ENCODE peak calls at places on chromosome 2, in four cellular contexts. One of them, this sample, is unnamed.

GRCh38 chr2:100683231-100683630 is 120.4 kb downstream of the PDCL3 start:
- DNase-seq in coronary artery: no peak
- DNase-seq in GM06990: no peak
- DNase-seq in uterus: no peak
- DNase-seq in this sample: no peak

GRCh38 chr2:156112323-156112722 is 220.2 kb downstream of the NR4A2 start:
- DNase-seq in coronary artery: no peak
- DNase-seq in GM06990: no peak
- DNase-seq in uterus: no peak
- DNase-seq in this sample: no peak

GRCh38 chr2:105873281-105873680 is 128.6 kb downstream of the NCK2 start:
- DNase-seq in coronary artery: no peak
- DNase-seq in GM06990: no peak
- DNase-seq in uterus: no peak
- DNase-seq in this sample: no peak

GRCh38 chr2:118177932-118178331 is 89.7 kb downstream of the INSIG2 start:
- DNase-seq in coronary artery: no peak
- DNase-seq in GM06990: no peak
- DNase-seq in uterus: no peak
- DNase-seq in this sample: no peak

GRCh38 chr2:98334439-98335078 is 11.7 kb upstream of the CNGA3 start:
- DNase-seq in coronary artery: no peak
- DNase-seq in GM06990: no peak
- DNase-seq in uterus: no peak
- DNase-seq in this sample: no peak

GRCh38 chr2:205053827-205054410 is 508.6 kb downstream of the PARD3B start:
- DNase-seq in coronary artery: no peak
- DNase-seq in GM06990: no peak
- DNase-seq in uterus: peak; percentile 19
- DNase-seq in this sample: no peak

GRCh38 chr2:197813093-197813787 is 8.8 kb downstream of the PLCL1 start:
- DNase-seq in coronary artery: no peak
- DNase-seq in GM06990: no peak
- DNase-seq in uterus: no peak
- DNase-seq in this sample: no peak

GRCh38 chr2:29597048-29597447 is 324.3 kb downstream of the ALK start:
- DNase-seq in coronary artery: no peak
- DNase-seq in GM06990: no peak
- DNase-seq in uterus: no peak
- DNase-seq in this sample: no peak

GRCh38 chr2:197599285-197599965 is 76.0 kb downstream of the RFTN2 start:
- DNase-seq in coronary artery: no peak
- DNase-seq in GM06990: peak; percentile 48
- DNase-seq in uterus: no peak
- DNase-seq in this sample: peak; percentile 61

GRCh38 chr2:28134262-28134812 is 243.8 kb downstream of the BABAM2 start:
- DNase-seq in coronary artery: no peak
- DNase-seq in GM06990: peak; percentile 3
- DNase-seq in uterus: peak; percentile 72
- DNase-seq in this sample: peak; percentile 9

GRCh38 chr2:230930149-230930780 is 5.2 kb upstream of the GPR55 start:
- DNase-seq in coronary artery: peak; percentile 19
- DNase-seq in GM06990: no peak
- DNase-seq in uterus: no peak
- DNase-seq in this sample: no peak

GRCh38 chr2:231711677-231712461 is 3.5 kb downstream of the PTMA start:
- DNase-seq in coronary artery: peak; percentile 67
- DNase-seq in GM06990: no peak
- DNase-seq in uterus: no peak
- DNase-seq in this sample: no peak

GRCh38 chr2:43078301-43078700 is 148.1 kb downstream of the ZFP36L2 start:
- DNase-seq in coronary artery: no peak
- DNase-seq in GM06990: no peak
- DNase-seq in uterus: no peak
- DNase-seq in this sample: no peak

GRCh38 chr2:196987654-196988364 is 61.3 kb upstream of the PGAP1 start:
- DNase-seq in coronary artery: no peak
- DNase-seq in GM06990: no peak
- DNase-seq in uterus: peak; percentile 57
- DNase-seq in this sample: peak; percentile 33

GRCh38 chr2:61356958-61357350 is 113.9 kb downstream of the USP34 start:
- DNase-seq in coronary artery: no peak
- DNase-seq in GM06990: no peak
- DNase-seq in uterus: no peak
- DNase-seq in this sample: no peak

GRCh38 chr2:44679584-44679983 is 261.9 kb upstream of the SIX3 start:
- DNase-seq in coronary artery: no peak
- DNase-seq in GM06990: no peak
- DNase-seq in uterus: no peak
- DNase-seq in this sample: no peak

GRCh38 chr2:186307871-186308270 is 178.2 kb upstream of the ZC3H15 start:
- DNase-seq in coronary artery: no peak
- DNase-seq in GM06990: no peak
- DNase-seq in uterus: no peak
- DNase-seq in this sample: no peak

GRCh38 chr2:142082363-142082762 is 48.5 kb downstream of the LRP1B start:
- DNase-seq in coronary artery: no peak
- DNase-seq in GM06990: no peak
- DNase-seq in uterus: no peak
- DNase-seq in this sample: no peak

DNA sequence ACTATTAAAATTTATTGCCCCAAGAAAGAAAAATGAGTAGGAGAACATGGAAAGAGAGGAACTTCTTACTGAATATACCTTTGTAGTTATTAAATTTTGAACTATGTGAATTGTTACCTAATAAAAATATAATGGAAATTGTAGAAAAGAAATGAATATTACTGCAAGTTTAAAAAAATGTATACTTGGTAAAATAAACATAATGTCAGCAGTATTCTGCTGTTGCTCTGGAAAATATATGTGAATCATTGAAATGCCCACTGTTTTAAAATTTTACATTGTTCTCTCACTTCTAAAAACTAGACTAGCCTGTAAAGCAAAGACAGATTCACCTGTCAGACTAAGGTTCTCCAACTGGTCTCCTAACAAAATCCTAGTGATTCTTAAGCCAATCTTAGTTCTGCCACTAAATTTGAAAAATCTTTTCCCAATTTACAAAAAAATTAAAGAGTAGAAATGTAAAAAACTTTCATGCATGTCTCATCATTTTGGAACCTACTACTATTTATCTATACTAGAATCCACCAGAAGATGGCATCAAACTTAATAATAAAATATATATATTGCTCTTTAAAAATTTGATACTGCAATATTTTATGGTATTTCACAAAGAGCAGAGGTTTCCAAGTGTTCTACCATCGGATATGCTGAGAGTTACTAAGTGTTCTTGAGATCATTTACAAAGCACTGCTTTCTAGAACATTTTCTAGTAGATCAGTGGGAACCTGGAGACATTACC is 22.3 kb upstream of the TMEM237 start:
- DNase-seq in coronary artery: no peak
- DNase-seq in GM06990: no peak
- DNase-seq in uterus: no peak
- DNase-seq in this sample: no peak
- TF ChIP-seq CTCF in coronary artery: no peak
- TF ChIP-seq CTCF in GM06990: no peak
- TF ChIP-seq CTCF in uterus: no peak
- TF ChIP-seq CTCF in this sample: no peak

GRCh38 chr2:181304011-181304844 is 153.0 kb upstream of the ITGA4 start:
- DNase-seq in coronary artery: no peak
- DNase-seq in GM06990: peak; percentile 73
- DNase-seq in uterus: no peak
- DNase-seq in this sample: no peak
- TF ChIP-seq CTCF in coronary artery: no peak
- TF ChIP-seq CTCF in GM06990: peak; percentile 22
- TF ChIP-seq CTCF in uterus: no peak
- TF ChIP-seq CTCF in this sample: peak; percentile 31

GRCh38 chr2:111028720-111029119 is 92.0 kb upstream of the BCL2L11 start:
- DNase-seq in coronary artery: no peak
- DNase-seq in GM06990: no peak
- DNase-seq in uterus: no peak
- DNase-seq in this sample: no peak
- TF ChIP-seq CTCF in coronary artery: no peak
- TF ChIP-seq CTCF in GM06990: peak; percentile 12
- TF ChIP-seq CTCF in uterus: no peak
- TF ChIP-seq CTCF in this sample: peak; percentile 33

DNA sequence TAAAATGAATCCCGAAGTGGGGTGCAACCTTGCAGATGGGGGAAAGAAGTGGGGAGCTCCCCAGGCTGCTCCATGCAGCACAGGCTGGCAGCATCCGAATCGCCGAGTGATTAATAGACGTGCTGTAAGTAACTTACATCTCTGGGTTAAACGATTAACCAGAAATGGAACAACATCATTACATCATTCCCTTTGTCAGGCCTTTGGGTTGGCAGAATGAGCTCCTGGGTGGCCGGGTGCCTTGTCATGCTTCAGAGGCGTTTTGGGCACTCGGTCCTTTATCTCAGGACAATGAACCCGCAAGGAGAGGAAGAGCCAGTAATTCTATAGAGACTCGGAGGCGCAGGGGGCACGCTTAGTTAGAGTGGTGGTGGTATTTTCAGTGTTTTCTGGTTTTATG is 147.0 kb upstream of the TPO start:
- DNase-seq in coronary artery: no peak
- DNase-seq in GM06990: no peak
- DNase-seq in uterus: no peak
- DNase-seq in this sample: no peak
- TF ChIP-seq CTCF in coronary artery: no peak
- TF ChIP-seq CTCF in GM06990: no peak
- TF ChIP-seq CTCF in uterus: no peak
- TF ChIP-seq CTCF in this sample: no peak

DNA sequence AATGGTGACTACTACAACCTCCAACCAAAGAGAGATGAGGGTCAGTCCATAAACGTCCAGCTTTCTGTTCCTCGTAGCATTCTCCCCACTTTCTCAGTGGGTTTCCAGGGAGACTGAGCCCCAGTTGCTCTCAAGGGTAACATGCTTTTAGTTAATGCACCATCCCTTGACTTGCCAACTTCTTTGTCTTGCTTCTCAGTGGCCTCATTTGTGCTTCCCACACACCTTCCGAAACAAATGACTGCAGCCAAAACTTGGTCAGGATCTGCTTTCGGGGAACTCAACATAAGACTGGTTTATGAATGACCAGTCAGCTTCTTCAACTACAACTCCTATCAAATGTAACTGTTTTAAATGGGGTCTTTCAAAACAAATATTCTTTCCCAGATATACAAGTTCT is 94.1 kb downstream of the COL6A3 start:
- DNase-seq in coronary artery: no peak
- DNase-seq in GM06990: no peak
- DNase-seq in uterus: no peak
- DNase-seq in this sample: no peak
- TF ChIP-seq CTCF in coronary artery: no peak
- TF ChIP-seq CTCF in GM06990: no peak
- TF ChIP-seq CTCF in uterus: no peak
- TF ChIP-seq CTCF in this sample: no peak

GRCh38 chr2:64650257-64650656 is 3.5 kb downstream of the SERTAD2 start:
- DNase-seq in coronary artery: no peak
- DNase-seq in GM06990: no peak
- DNase-seq in uterus: no peak
- DNase-seq in this sample: no peak
- TF ChIP-seq CTCF in coronary artery: no peak
- TF ChIP-seq CTCF in GM06990: no peak
- TF ChIP-seq CTCF in uterus: no peak
- TF ChIP-seq CTCF in this sample: no peak

DNA sequence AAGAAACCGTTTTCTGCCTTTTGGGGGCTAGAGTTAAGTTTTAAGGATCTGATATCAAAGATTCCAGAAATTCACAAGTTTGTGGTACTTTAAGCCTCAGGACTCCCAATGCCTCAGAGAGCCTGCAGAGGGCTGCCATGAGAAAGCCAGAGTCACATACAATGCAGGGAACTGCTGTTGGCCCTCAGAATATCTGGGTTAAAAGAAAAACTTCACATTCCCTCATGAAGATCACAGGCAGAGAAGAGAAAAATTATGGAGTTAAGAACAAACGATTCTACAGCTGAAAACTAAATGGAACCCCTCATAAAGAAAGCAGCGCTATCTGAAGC is 39.5 kb downstream of the HDAC4 start:
- DNase-seq in coronary artery: no peak
- DNase-seq in GM06990: no peak
- DNase-seq in uterus: no peak
- DNase-seq in this sample: no peak
- TF ChIP-seq CTCF in coronary artery: no peak
- TF ChIP-seq CTCF in GM06990: no peak
- TF ChIP-seq CTCF in uterus: peak; percentile 34
- TF ChIP-seq CTCF in this sample: no peak

GRCh38 chr2:218230882-218231281 is 13.9 kb downstream of the ARPC2 start:
- DNase-seq in coronary artery: no peak
- DNase-seq in GM06990: no peak
- DNase-seq in uterus: no peak
- DNase-seq in this sample: no peak
- TF ChIP-seq CTCF in coronary artery: no peak
- TF ChIP-seq CTCF in GM06990: peak; percentile 9
- TF ChIP-seq CTCF in uterus: no peak
- TF ChIP-seq CTCF in this sample: peak; percentile 8

GRCh38 chr2:112724611-112725525 is 4.0 kb downstream of the NT5DC4 start:
- DNase-seq in coronary artery: peak; percentile 66
- DNase-seq in GM06990: peak; percentile 53
- DNase-seq in uterus: no peak
- DNase-seq in this sample: peak; percentile 65
- TF ChIP-seq CTCF in coronary artery: no peak
- TF ChIP-seq CTCF in GM06990: peak; percentile 45
- TF ChIP-seq CTCF in uterus: no peak
- TF ChIP-seq CTCF in this sample: peak; percentile 58

This sample was measured in GM13977.